ENCODE peak calls at places on chromosomes 12 and 14, in six cellular contexts. V, R, Y, W, N and X are unnamed samples.
A peak's percentile ranks its signal among the peaks of the same experiment; 100 is the strongest.

GRCh38 chr14:30974628-30975027 is 50.8 kb upstream of the AP4S1 start:
- DNase-seq in V (no peak), R (no peak), Y (no peak), W (no peak), N (peak; percentile 18), X (peak; percentile 34)

GRCh38 chr12:18421840-18422239 is 160.5 kb downstream of the PIK3C2G start:
- DNase-seq in V (no peak), R (no peak), Y (no peak), W (no peak), N (peak; percentile 39), X (peak; percentile 75)

GRCh38 chr14:91387135-91387849 is 30.3 kb downstream of the CCDC88C start:
- DNase-seq in V (no peak), R (no peak), Y (no peak), W (no peak), N (peak; percentile 67), X (peak; percentile 40)

GRCh38 chr14:38866461-38866860 is 236.6 kb downstream of the SEC23A start:
- DNase-seq in V (no peak), R (peak; percentile 94), Y (no peak), W (no peak), N (no peak), X (no peak)

GRCh38 chr14:72731252-72732020 is 162.5 kb downstream of the DPF3 start:
- DNase-seq in V (peak; percentile 61), R (no peak), Y (no peak), W (no peak), N (no peak), X (no peak)

GRCh38 chr12:12975322-12976077 is 23.5 kb upstream of the GPRC5D start:
- DNase-seq in V (no peak), R (no peak), Y (peak; percentile 56), W (no peak), N (peak; percentile 62), X (peak; percentile 59)

GRCh38 chr12:80472912-80473500 is 29.0 kb downstream of the PTPRQ start:
- DNase-seq in V (no peak), R (peak; percentile 70), Y (peak; percentile 70), W (no peak), N (peak; percentile 84), X (peak; percentile 81)

GRCh38 chr14:77204457-77204796 is 22.8 kb downstream of the TMEM63C start:
- DNase-seq in V (no peak), R (peak; percentile 95), Y (no peak), W (no peak), N (no peak), X (no peak)

GRCh38 chr14:73344304-73344703 is 107.0 kb downstream of the PAPLN start:
- DNase-seq in V (no peak), R (peak; percentile 41), Y (no peak), W (no peak), N (no peak), X (peak; percentile 26)